ENCODE peak calls at places on chromosomes 13 and 19, in five cellular contexts. B is ascending aorta, I is nephron progenitor cell, J is body of pancreas, T is AG04450. S is an unnamed sample.
A peak's percentile ranks its signal among the peaks of the same experiment; 100 is the strongest.

GRCh38 chr19:14416743-14417214 is 2.4 kb downstream of the DDX39A start:
- DNase-seq in B (no peak), I (no peak), J (no peak), T (no peak), S (no peak)

GRCh38 chr13:39684531-39685137 is 29.2 kb downstream of the COG6 start:
- DNase-seq in B (no peak), I (no peak), J (no peak), T (no peak), S (no peak)

GRCh38 chr19:17138937-17139598 is 63.5 kb downstream of the MYO9B start:
- DNase-seq in B (no peak), I (no peak), J (peak; percentile 88), T (no peak), S (no peak)

GRCh38 chr13:80742027-80742426 is 401.1 kb upstream of the SPRY2 start:
- DNase-seq in B (no peak), I (no peak), J (no peak), T (no peak), S (no peak)

GRCh38 chr13:64369121-64369520 is 2861.0 kb downstream of the PCDH9 start:
- DNase-seq in B (no peak), I (no peak), J (no peak), T (no peak), S (no peak)

GRCh38 chr19:39382991-39383828 is 7.7 kb downstream of the PAF1 start:
- DNase-seq in B (no peak), I (no peak), J (no peak), T (no peak), S (no peak)

GRCh38 chr13:41409611-41410010 is 47.7 kb upstream of the RGCC start:
- DNase-seq in B (no peak), I (no peak), J (no peak), T (no peak), S (no peak)

GRCh38 chr13:111792956-111793355 is 274.0 kb upstream of the SOX1 start:
- DNase-seq in B (no peak), I (no peak), J (no peak), T (no peak), S (no peak)

GRCh38 chr19:13209797-13210775 is 59.9 kb downstream of the IER2 start:
- DNase-seq in B (no peak), I (no peak), J (no peak), T (no peak), S (no peak)

GRCh38 chr13:36385471-36385870 is 39.3 kb upstream of the SPART start:
- DNase-seq in B (no peak), I (no peak), J (no peak), T (no peak), S (no peak)

GRCh38 chr19:13998426-13998825 is 7.7 kb downstream of the RFX1 start:
- DNase-seq in B (no peak), I (no peak), J (no peak), T (no peak), S (no peak)

GRCh38 chr13:44231786-44232516 is 141.7 kb upstream of the SERP2 start:
- DNase-seq in B (no peak), I (no peak), J (peak; percentile 91), T (peak; percentile 74), S (no peak)

GRCh38 chr19:48203794-48204628 is 33.5 kb downstream of the ZSWIM9 start:
- DNase-seq in B (peak; percentile 68), I (peak; percentile 95), J (peak; percentile 97), T (peak; percentile 85), S (peak; percentile 97)

GRCh38 chr19:48210005-48210404 is 39.5 kb downstream of the ZSWIM9 start:
- DNase-seq in B (no peak), I (no peak), J (no peak), T (no peak), S (no peak)

GRCh38 chr19:48203227-48203793 is 32.8 kb downstream of the ZSWIM9 start:
- DNase-seq in B (no peak), I (no peak), J (no peak), T (no peak), S (no peak)

GRCh38 chr19:48206402-48207093 is 36.1 kb downstream of the ZSWIM9 start:
- DNase-seq in B (no peak), I (no peak), J (no peak), T (no peak), S (no peak)
- TF ChIP-seq CTCF in B (no peak), I (no peak), J (no peak), T (no peak), S (no peak)

GRCh38 chr19:28207244-28207643 is 1005.7 kb downstream of the UQCRFS1 start:
- DNase-seq in B (no peak), I (no peak), J (no peak), T (no peak), S (no peak)

GRCh38 chr19:28199323-28199722 is 1013.6 kb downstream of the UQCRFS1 start:
- DNase-seq in B (no peak), I (no peak), J (no peak), T (no peak), S (no peak)

GRCh38 chr19:28196961-28197360 is 1016.0 kb downstream of the UQCRFS1 start:
- DNase-seq in B (no peak), I (no peak), J (no peak), T (no peak), S (no peak)

DNA sequence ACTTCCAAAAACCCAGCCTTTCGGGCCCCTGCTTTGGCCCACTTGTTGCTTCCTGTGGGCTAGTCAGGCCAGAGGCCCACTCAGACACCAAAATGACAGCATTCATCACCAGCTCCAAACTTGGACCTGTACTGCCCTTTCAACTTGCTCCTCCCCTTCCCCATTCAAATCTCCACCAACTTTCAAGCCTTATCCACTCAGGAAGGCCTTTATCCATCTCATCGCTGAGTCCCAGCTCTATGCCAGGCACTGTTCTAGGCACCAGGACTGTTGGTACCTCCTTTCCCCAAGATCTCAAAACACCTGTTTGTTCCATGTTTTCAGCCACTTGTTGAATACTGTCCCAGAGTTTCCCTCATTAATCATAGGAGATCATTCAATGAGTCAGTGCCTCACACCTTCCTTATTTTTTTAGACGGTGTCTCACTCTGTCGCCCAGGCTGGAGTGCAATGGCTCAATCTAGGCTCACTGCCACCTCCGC is 1011.4 kb downstream of the UQCRFS1 start:
- DNase-seq in B (no peak), I (no peak), J (no peak), T (no peak), S (no peak)
- TF ChIP-seq CTCF in B (no peak), I (no peak), J (no peak), T (no peak), S (no peak)

DNA sequence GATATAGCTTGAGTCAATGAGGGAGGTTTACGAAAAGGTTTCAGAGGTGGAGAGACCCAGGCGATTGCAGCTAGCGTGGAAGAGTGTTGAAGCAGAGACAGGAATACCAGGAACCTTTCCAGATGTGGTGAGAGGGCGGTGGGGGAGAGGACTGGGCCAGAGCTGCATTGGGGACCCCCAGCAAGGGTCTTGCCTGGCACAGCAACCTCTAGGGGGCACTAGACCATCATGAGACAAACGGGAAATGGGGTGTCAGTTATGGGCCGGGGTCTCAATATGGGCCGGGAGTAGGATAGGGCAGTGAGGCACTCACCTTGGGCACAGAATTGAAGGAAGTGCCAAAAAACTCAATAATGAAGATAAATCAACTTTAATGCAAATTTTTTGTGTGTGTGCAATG is 2.1 kb upstream of the LRP3 start:
- DNase-seq in B (no peak), I (peak; percentile 25), J (no peak), T (no peak), S (no peak)
- TF ChIP-seq CTCF in B (no peak), I (peak; percentile 19), J (no peak), T (peak; percentile 19), S (no peak)

DNA sequence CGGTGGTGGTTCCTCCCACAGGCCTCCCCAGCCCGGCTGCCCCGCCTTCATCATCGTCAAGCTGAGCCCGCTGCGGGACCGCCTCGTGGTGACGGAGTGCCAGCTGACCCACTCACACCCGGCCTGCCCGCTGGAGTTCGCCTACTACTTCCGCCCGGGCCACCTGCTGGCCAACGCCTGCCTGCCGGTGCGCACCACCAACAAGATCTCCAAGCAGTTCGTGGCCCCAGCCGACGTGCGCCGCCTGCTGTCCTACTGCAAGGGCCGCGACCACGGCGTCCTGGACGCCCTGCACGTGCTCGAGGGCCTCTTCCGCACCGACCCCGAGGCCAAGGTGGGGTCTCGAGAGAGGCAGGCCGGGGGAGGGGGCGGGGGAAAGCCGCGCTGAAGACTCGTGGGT is 12.0 kb downstream of the ZSWIM9 start:
- DNase-seq in B (no peak), I (no peak), J (no peak), T (no peak), S (peak; percentile 20)
- TF ChIP-seq CTCF in B (no peak), I (no peak), J (no peak), T (no peak), S (no peak)

S was measured in testis.